ENCODE peak calls at places on chromosomes 11 and 22, in nine cellular contexts. One of them, this sample, is unnamed. For H3K9me3, the result is how much of the 10 kb centered on the place peaks cover.

GRCh38 chr22:29907753-29908515 is 25.0 kb downstream of the MTMR3 start:
- DNase-seq in H1: no peak
- DNase-seq in SK-N-MC: no peak
- DNase-seq in endothelial cell of umbilical vein: peak
- DNase-seq in HCT116: peak
- DNase-seq in mammary epithelial cell: peak
- DNase-seq in fibroblast of lung: peak
- DNase-seq in neural progenitor cell: no peak
- DNase-seq in GM23248: peak
- DNase-seq in this sample: peak

GRCh38 chr11:78364128-78364751 is 53.4 kb downstream of the GAB2 start:
- DNase-seq in H1: no peak
- DNase-seq in GM23248: no peak
- DNase-seq in fibroblast of lung: no peak
- DNase-seq in mammary epithelial cell: no peak
- DNase-seq in SK-N-MC: no peak
- DNase-seq in neural progenitor cell: no peak
- DNase-seq in HCT116: no peak
- DNase-seq in endothelial cell of umbilical vein: no peak
- DNase-seq in this sample: no peak

GRCh38 chr11:10134975-10135481 is 159.0 kb downstream of the SBF2 start:
- DNase-seq in mammary epithelial cell: no peak
- DNase-seq in SK-N-MC: no peak
- DNase-seq in fibroblast of lung: no peak
- DNase-seq in neural progenitor cell: no peak
- DNase-seq in GM23248: no peak
- DNase-seq in H1: no peak
- DNase-seq in endothelial cell of umbilical vein: no peak
- DNase-seq in HCT116: no peak
- DNase-seq in this sample: no peak

GRCh38 chr11:924406-925157 is 1.1 kb upstream of the AP2A2 start:
- DNase-seq in H1: no peak
- DNase-seq in endothelial cell of umbilical vein: no peak
- DNase-seq in neural progenitor cell: no peak
- DNase-seq in GM23248: no peak
- DNase-seq in mammary epithelial cell: no peak
- DNase-seq in fibroblast of lung: no peak
- DNase-seq in HCT116: no peak
- DNase-seq in SK-N-MC: no peak
- DNase-seq in this sample: no peak

GRCh38 chr11:17853280-17853679 is 118.7 kb downstream of the KCNC1 start:
- DNase-seq in neural progenitor cell: no peak
- DNase-seq in GM23248: no peak
- DNase-seq in fibroblast of lung: no peak
- DNase-seq in SK-N-MC: no peak
- DNase-seq in endothelial cell of umbilical vein: no peak
- DNase-seq in mammary epithelial cell: no peak
- DNase-seq in HCT116: no peak
- DNase-seq in H1: no peak
- DNase-seq in this sample: no peak

GRCh38 chr22:42928969-42929837 is 72.1 kb upstream of the ARFGAP3 start:
- DNase-seq in H1: no peak
- DNase-seq in endothelial cell of umbilical vein: no peak
- DNase-seq in neural progenitor cell: no peak
- DNase-seq in GM23248: peak
- DNase-seq in mammary epithelial cell: no peak
- DNase-seq in SK-N-MC: no peak
- DNase-seq in fibroblast of lung: no peak
- DNase-seq in HCT116: no peak
- DNase-seq in this sample: no peak

GRCh38 chr11:92869716-92870115 is 99.7 kb upstream of the MTNR1B start:
- DNase-seq in neural progenitor cell: no peak
- DNase-seq in SK-N-MC: no peak
- DNase-seq in fibroblast of lung: no peak
- DNase-seq in GM23248: no peak
- DNase-seq in endothelial cell of umbilical vein: no peak
- DNase-seq in H1: no peak
- DNase-seq in HCT116: no peak
- DNase-seq in mammary epithelial cell: no peak
- DNase-seq in this sample: no peak

GRCh38 chr22:47610281-47610680 is 847.8 kb downstream of the TBC1D22A start:
- DNase-seq in endothelial cell of umbilical vein: no peak
- DNase-seq in neural progenitor cell: no peak
- DNase-seq in mammary epithelial cell: no peak
- DNase-seq in fibroblast of lung: no peak
- DNase-seq in SK-N-MC: no peak
- DNase-seq in H1: no peak
- DNase-seq in HCT116: no peak
- DNase-seq in GM23248: no peak
- DNase-seq in this sample: no peak

GRCh38 chr11:66188580-66188979 is 79.9 kb upstream of the RAB1B start:
- DNase-seq in endothelial cell of umbilical vein: peak
- DNase-seq in HCT116: no peak
- DNase-seq in H1: no peak
- DNase-seq in fibroblast of lung: peak
- DNase-seq in SK-N-MC: no peak
- DNase-seq in neural progenitor cell: no peak
- DNase-seq in GM23248: peak
- DNase-seq in mammary epithelial cell: peak
- DNase-seq in this sample: no peak

GRCh38 chr11:11374358-11375148 is 21.5 kb upstream of the CSNK2A3 start:
- DNase-seq in neural progenitor cell: no peak
- DNase-seq in SK-N-MC: no peak
- DNase-seq in mammary epithelial cell: no peak
- DNase-seq in fibroblast of lung: no peak
- DNase-seq in endothelial cell of umbilical vein: no peak
- DNase-seq in H1: no peak
- DNase-seq in GM23248: no peak
- DNase-seq in HCT116: no peak
- DNase-seq in this sample: no peak

GRCh38 chr11:113728814-113729213 is 22.7 kb upstream of the TMPRSS5 start:
- DNase-seq in fibroblast of lung: no peak
- DNase-seq in SK-N-MC: no peak
- DNase-seq in neural progenitor cell: no peak
- DNase-seq in endothelial cell of umbilical vein: peak
- DNase-seq in HCT116: no peak
- DNase-seq in mammary epithelial cell: no peak
- DNase-seq in H1: no peak
- DNase-seq in GM23248: no peak
- DNase-seq in this sample: no peak

GRCh38 chr11:101586965-101587364 is 3.2 kb upstream of the TRPC6 start:
- DNase-seq in HCT116: no peak
- DNase-seq in fibroblast of lung: no peak
- DNase-seq in neural progenitor cell: no peak
- DNase-seq in GM23248: no peak
- DNase-seq in SK-N-MC: no peak
- DNase-seq in mammary epithelial cell: no peak
- DNase-seq in H1: no peak
- DNase-seq in endothelial cell of umbilical vein: no peak
- DNase-seq in this sample: no peak

GRCh38 chr11:101583180-101584128 is at the start of gene TRPC6:
- DNase-seq in H1: no peak
- DNase-seq in HCT116: no peak
- DNase-seq in SK-N-MC: no peak
- DNase-seq in GM23248: peak
- DNase-seq in neural progenitor cell: peak
- DNase-seq in endothelial cell of umbilical vein: no peak
- DNase-seq in mammary epithelial cell: peak
- DNase-seq in fibroblast of lung: peak
- DNase-seq in this sample: no peak

GRCh38 chr11:101582242-101583052 is 1.4 kb downstream of the TRPC6 start:
- DNase-seq in neural progenitor cell: peak
- DNase-seq in HCT116: no peak
- DNase-seq in SK-N-MC: no peak
- DNase-seq in mammary epithelial cell: peak
- DNase-seq in H1: no peak
- DNase-seq in endothelial cell of umbilical vein: no peak
- DNase-seq in fibroblast of lung: no peak
- DNase-seq in GM23248: peak
- DNase-seq in this sample: no peak

GRCh38 chr11:101584129-101584515 is 315 bp upstream of the TRPC6 start:
- DNase-seq in GM23248: no peak
- DNase-seq in neural progenitor cell: no peak
- DNase-seq in mammary epithelial cell: no peak
- DNase-seq in SK-N-MC: no peak
- DNase-seq in H1: no peak
- DNase-seq in fibroblast of lung: no peak
- DNase-seq in HCT116: no peak
- DNase-seq in endothelial cell of umbilical vein: no peak
- DNase-seq in this sample: no peak

GRCh38 chr11:101584651-101585050 is 844 bp upstream of the TRPC6 start:
- DNase-seq in SK-N-MC: no peak
- DNase-seq in neural progenitor cell: peak
- DNase-seq in H1: no peak
- DNase-seq in HCT116: no peak
- DNase-seq in endothelial cell of umbilical vein: no peak
- DNase-seq in mammary epithelial cell: no peak
- DNase-seq in fibroblast of lung: no peak
- DNase-seq in GM23248: no peak
- DNase-seq in this sample: no peak
- H3K4me3 ChIP-seq in SK-N-MC: no peak
- H3K4me3 ChIP-seq in neural progenitor cell: no peak
- H3K4me3 ChIP-seq in H1: no peak
- H3K4me3 ChIP-seq in HCT116: no peak
- H3K4me3 ChIP-seq in endothelial cell of umbilical vein: no peak
- H3K4me3 ChIP-seq in mammary epithelial cell: no peak
- H3K4me3 ChIP-seq in fibroblast of lung: no peak
- H3K4me3 ChIP-seq in GM23248: no peak
- H3K4me3 ChIP-seq in this sample: no peak

DNA sequence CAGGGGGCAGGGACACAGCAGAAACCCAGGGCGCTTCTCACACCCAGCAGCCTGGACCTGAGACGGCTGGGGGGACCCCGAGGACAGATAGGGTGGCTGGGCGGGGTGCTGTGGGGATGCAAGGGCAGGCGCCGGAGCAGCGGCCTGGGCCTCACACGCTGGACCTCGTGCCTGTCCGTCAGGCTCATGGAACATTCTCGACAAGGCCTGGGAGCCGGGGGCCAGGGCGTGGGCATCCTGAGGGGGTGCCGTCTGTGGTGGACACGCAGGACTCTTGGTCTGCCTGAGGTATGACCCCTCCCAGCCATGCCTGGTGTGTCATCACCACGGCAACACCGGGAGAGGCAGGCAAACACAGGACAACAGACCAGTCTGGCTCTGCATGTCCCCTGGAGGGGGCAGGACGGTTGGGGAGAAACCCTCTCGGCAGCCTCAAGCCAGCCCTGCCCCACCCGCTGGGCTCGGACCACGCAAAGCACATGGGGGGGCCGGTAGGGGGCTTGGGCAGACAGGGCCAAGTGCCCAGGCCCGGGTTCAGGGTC is 21.4 kb downstream of the MRPL23 start:
- DNase-seq in SK-N-MC: no peak
- DNase-seq in HCT116: no peak
- DNase-seq in GM23248: no peak
- DNase-seq in fibroblast of lung: no peak
- DNase-seq in H1: no peak
- DNase-seq in endothelial cell of umbilical vein: no peak
- DNase-seq in mammary epithelial cell: no peak
- DNase-seq in neural progenitor cell: no peak
- DNase-seq in this sample: peak
- H3K9me3 ChIP-seq in SK-N-MC: under half
- H3K9me3 ChIP-seq in HCT116: under half
- H3K9me3 ChIP-seq in GM23248: under half
- H3K9me3 ChIP-seq in fibroblast of lung: under half
- H3K9me3 ChIP-seq in H1: under half
- H3K9me3 ChIP-seq in endothelial cell of umbilical vein: under half
- H3K9me3 ChIP-seq in mammary epithelial cell: under half
- H3K9me3 ChIP-seq in neural progenitor cell: under half
- H3K9me3 ChIP-seq in this sample: under half

DNA sequence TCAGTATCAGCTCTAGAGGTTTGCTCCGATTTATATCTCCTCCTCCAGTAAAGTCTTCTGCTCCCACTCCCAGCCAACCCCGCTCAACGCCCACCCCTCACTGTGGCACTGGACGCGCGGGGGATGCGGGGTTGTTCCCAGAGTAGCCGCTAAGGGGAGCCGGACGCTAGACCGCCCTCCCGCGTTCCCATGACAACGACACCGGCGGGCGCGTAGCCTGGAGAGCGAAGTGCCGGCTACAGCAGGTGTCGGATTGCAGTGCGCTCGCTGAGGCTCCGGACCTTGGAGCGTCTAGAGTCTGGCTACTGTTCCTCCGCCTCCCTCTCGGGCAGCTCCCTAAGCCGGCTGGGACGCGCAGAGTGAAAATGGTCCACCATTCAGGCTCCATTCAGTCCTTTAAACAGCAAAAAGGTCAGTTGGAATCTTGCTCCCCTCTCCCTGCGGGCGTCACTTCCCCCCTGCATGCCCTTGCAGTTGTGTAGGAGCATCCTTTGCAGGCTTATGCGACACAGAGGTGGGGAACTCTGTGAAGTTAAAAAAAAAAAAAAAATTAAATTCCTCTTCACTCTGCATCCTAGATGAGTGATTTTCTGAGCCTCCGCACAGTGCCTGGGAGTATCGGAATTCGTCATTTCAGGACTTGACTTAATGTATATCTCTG is at the start of gene ANO3:
- DNase-seq in mammary epithelial cell: peak
- DNase-seq in fibroblast of lung: peak
- DNase-seq in GM23248: peak
- DNase-seq in H1: peak
- DNase-seq in HCT116: no peak
- DNase-seq in neural progenitor cell: peak
- DNase-seq in endothelial cell of umbilical vein: peak
- DNase-seq in SK-N-MC: no peak
- DNase-seq in this sample: peak
- TF ChIP-seq EZH2 in mammary epithelial cell: peak
- TF ChIP-seq EZH2 in fibroblast of lung: no peak
- TF ChIP-seq EZH2 in GM23248: no peak
- TF ChIP-seq EZH2 in H1: no peak
- TF ChIP-seq EZH2 in HCT116: no peak
- TF ChIP-seq EZH2 in neural progenitor cell: no peak
- TF ChIP-seq EZH2 in endothelial cell of umbilical vein: peak
- TF ChIP-seq EZH2 in SK-N-MC: peak
- TF ChIP-seq EZH2 in this sample: no peak

GRCh38 chr11:125082611-125083311 is 19.7 kb downstream of the SLC37A2 start:
- DNase-seq in endothelial cell of umbilical vein: peak
- DNase-seq in neural progenitor cell: no peak
- DNase-seq in SK-N-MC: no peak
- DNase-seq in mammary epithelial cell: peak
- DNase-seq in fibroblast of lung: peak
- DNase-seq in H1: no peak
- DNase-seq in GM23248: peak
- DNase-seq in HCT116: peak
- DNase-seq in this sample: peak
- H3K4me3 ChIP-seq in endothelial cell of umbilical vein: no peak
- H3K4me3 ChIP-seq in neural progenitor cell: no peak
- H3K4me3 ChIP-seq in SK-N-MC: no peak
- H3K4me3 ChIP-seq in mammary epithelial cell: peak
- H3K4me3 ChIP-seq in fibroblast of lung: no peak
- H3K4me3 ChIP-seq in H1: no peak
- H3K4me3 ChIP-seq in GM23248: no peak
- H3K4me3 ChIP-seq in HCT116: no peak
- H3K4me3 ChIP-seq in this sample: no peak

GRCh38 chr11:70486026-70486415 is 87.7 kb downstream of the CTTN start:
- DNase-seq in neural progenitor cell: no peak
- DNase-seq in H1: no peak
- DNase-seq in HCT116: no peak
- DNase-seq in mammary epithelial cell: no peak
- DNase-seq in fibroblast of lung: no peak
- DNase-seq in SK-N-MC: no peak
- DNase-seq in endothelial cell of umbilical vein: no peak
- DNase-seq in GM23248: no peak
- DNase-seq in this sample: no peak
- H3K9me3 ChIP-seq in neural progenitor cell: under half
- H3K9me3 ChIP-seq in H1: under half
- H3K9me3 ChIP-seq in HCT116: under half
- H3K9me3 ChIP-seq in mammary epithelial cell: under half
- H3K9me3 ChIP-seq in fibroblast of lung: under half
- H3K9me3 ChIP-seq in SK-N-MC: under half
- H3K9me3 ChIP-seq in endothelial cell of umbilical vein: under half
- H3K9me3 ChIP-seq in GM23248: under half
- H3K9me3 ChIP-seq in this sample: under half